ENCODE peak calls at places on chromosomes 2 and 18, in five cellular contexts. C is HTR-8/SVneo, D is AG04450, W is PC-3, L is foreskin melanocyte. S is an unnamed sample.

GRCh38 chr2:166784296-166784946 is 103.9 kb upstream of the XIRP2 start:
- DNase-seq in D (no peak), L (no peak), W (no peak), C (no peak), S (no peak)

GRCh38 chr2:217691920-217692666 is 310.7 kb downstream of the TNS1 start:
- DNase-seq in W (no peak), C (no peak), D (no peak), L (no peak), S (no peak)

GRCh38 chr18:29198834-29199233 is 1021.9 kb upstream of the CDH2 start:
- DNase-seq in D (no peak), C (no peak), L (no peak), W (no peak), S (no peak)

GRCh38 chr2:36530983-36531354 is 67.0 kb downstream of the FEZ2 start:
- DNase-seq in C (no peak), W (no peak), L (no peak), D (no peak), S (no peak)

GRCh38 chr18:2027026-2027425 is 544.3 kb downstream of the METTL4 start:
- DNase-seq in W (no peak), L (no peak), D (no peak), C (no peak), S (no peak)

GRCh38 chr2:111042772-111043771 is 77.6 kb upstream of the BCL2L11 start:
- DNase-seq in D (no peak), L (no peak), C (no peak), W (no peak), S (no peak)

GRCh38 chr2:215499330-215499729 is 63.5 kb upstream of the FN1 start:
- DNase-seq in W (no peak), C (no peak), L (no peak), D (no peak), S (no peak)

GRCh38 chr2:168097431-168097830 is 150.0 kb downstream of the STK39 start:
- DNase-seq in W (no peak), L (no peak), C (no peak), D (no peak), S (no peak)